ENCODE peak calls at places on chromosomes 3 and 15, in nine cellular contexts. Y is stimulated activated CD4-positive, alpha-beta T cell treated with anti-CD3 and anti-CD28 coated beads, Interleukin-2, amount 100 ng/mL, for 48 hours; C is EH; O is GM10248; P is AML-193; B is IMR-90; T is SW480; D is lower lobe of right lung; L is fibroblast of lung. F is an unnamed sample.

GRCh38 chr15:89428246-89428645 is 68.1 kb downstream of the RHCG start:
- DNase-seq in Y (no peak), C (no peak), O (no peak), P (no peak), B (no peak), T (no peak), D (no peak), L (no peak), F (no peak)

GRCh38 chr15:45386420-45386819 is 8.1 kb upstream of the GATM start:
- DNase-seq in Y (no peak), C (no peak), O (no peak), P (no peak), B (no peak), T (no peak), D (no peak), L (no peak), F (no peak)

GRCh38 chr3:13706886-13707285 is 158.0 kb downstream of the FBLN2 start:
- DNase-seq in Y (no peak), C (no peak), O (no peak), P (no peak), B (no peak), T (no peak), D (no peak), L (no peak), F (no peak)

GRCh38 chr3:173398111-173398479 is 551 bp downstream of the NLGN1 start:
- DNase-seq in Y (no peak), C (peak; percentile 67), O (no peak), P (no peak), B (no peak), T (peak; percentile 13), D (no peak), L (no peak), F (peak; percentile 61)

GRCh38 chr3:161821591-161821990 is 325.0 kb downstream of the OTOL1 start:
- DNase-seq in Y (no peak), C (no peak), O (no peak), P (no peak), B (no peak), T (no peak), D (no peak), L (no peak), F (no peak)

GRCh38 chr3:8488877-8489865 is 12.5 kb upstream of the LMCD1 start:
- DNase-seq in Y (no peak), C (peak; percentile 70), O (no peak), P (no peak), B (no peak), T (no peak), D (no peak), L (peak; percentile 43), F (peak; percentile 71)

GRCh38 chr15:66782785-66783184 is 80.7 kb downstream of the SMAD6 start:
- DNase-seq in Y (no peak), C (no peak), O (no peak), P (no peak), B (no peak), T (no peak), D (no peak), L (no peak), F (no peak)

GRCh38 chr15:34436126-34436955 is 1.3 kb downstream of the GOLGA8A start:
- DNase-seq in Y (peak; percentile 6), C (peak; percentile 16), O (peak; percentile 14), P (no peak), B (no peak), T (no peak), D (no peak), L (peak; percentile 9), F (peak; percentile 4)

GRCh38 chr3:11331101-11331500 is 58.9 kb downstream of the ATG7 start:
- DNase-seq in Y (no peak), C (peak; percentile 56), O (no peak), P (peak; percentile 13), B (peak; percentile 59), T (no peak), D (no peak), L (peak; percentile 4), F (peak; percentile 37)

GRCh38 chr15:74132681-74133070 is 2.3 kb downstream of the ISLR2 start:
- DNase-seq in Y (no peak), C (no peak), O (no peak), P (no peak), B (peak; percentile 24), T (no peak), D (no peak), L (peak; percentile 55), F (peak; percentile 52)

GRCh38 chr3:16118396-16118795 is 56.1 kb upstream of the GALNT15 start:
- DNase-seq in Y (no peak), C (no peak), O (no peak), P (no peak), B (no peak), T (no peak), D (no peak), L (no peak), F (no peak)

GRCh38 chr3:119294889-119295769 is 946 bp downstream of the ARHGAP31 start:
- DNase-seq in Y (peak; percentile 21), C (peak; percentile 57), O (peak; percentile 52), P (peak; percentile 41), B (peak; percentile 37), T (no peak), D (peak; percentile 53), L (peak; percentile 35), F (peak; percentile 49)

GRCh38 chr3:183427206-183428139 is 946 bp downstream of the MCF2L2 start:
- DNase-seq in Y (no peak), C (no peak), O (no peak), P (no peak), B (no peak), T (no peak), D (no peak), L (no peak), F (no peak)

GRCh38 chr3:37861540-37862051 is at the start of gene CTDSPL:
- DNase-seq in Y (no peak), C (peak; percentile 70), O (no peak), P (peak; percentile 13), B (peak; percentile 44), T (peak; percentile 61), D (peak; percentile 64), L (peak; percentile 59), F (peak; percentile 53)

GRCh38 chr3:196941846-196942225 is 492 bp downstream of the NCBP2 start:
- DNase-seq in Y (peak; percentile 56), C (peak; percentile 62), O (peak; percentile 72), P (peak; percentile 44), B (peak; percentile 51), T (no peak), D (peak; percentile 71), L (no peak), F (peak; percentile 42)

GRCh38 chr3:183212565-183212964 is 40.5 kb upstream of the B3GNT5 start:
- DNase-seq in Y (no peak), C (no peak), O (no peak), P (peak; percentile 99), B (no peak), T (no peak), D (no peak), L (no peak), F (no peak)

GRCh38 chr3:112539825-112540517 is 21.8 kb downstream of the ATG3 start:
- DNase-seq in Y (no peak), C (no peak), O (peak; percentile 56), P (no peak), B (no peak), T (no peak), D (no peak), L (no peak), F (no peak)